ENCODE peak calls at places on chromosomes 13 and 19, in five cellular contexts. Z, K, A, Q and D are unnamed samples.

GRCh38 chr19:42113641-42114348 is 18.5 kb downstream of the POU2F2 start:
- DNase-seq in A (no peak), Q (peak; percentile 88), K (peak; percentile 97), Z (peak; percentile 92), D (peak; percentile 96)

GRCh38 chr13:109301276-109301675 is 485.1 kb downstream of the IRS2 start:
- DNase-seq in Z (no peak), K (no peak), A (no peak), Q (no peak), D (no peak)

GRCh38 chr13:47426126-47426849 is 529.4 kb upstream of the HTR2A start:
- DNase-seq in Z (peak; percentile 57), K (peak; percentile 88), A (no peak), Q (no peak), D (peak; percentile 24)

GRCh38 chr13:19665427-19665859 is 32.0 kb downstream of the MPHOSPH8 start:
- DNase-seq in Q (no peak), A (no peak), K (no peak), Z (no peak), D (no peak)

GRCh38 chr19:5881543-5882299 is 11.4 kb upstream of the FUT5 start:
- DNase-seq in Q (no peak), K (no peak), A (no peak), Z (no peak), D (no peak)

GRCh38 chr13:80363890-80364503 is 23.1 kb upstream of the SPRY2 start:
- DNase-seq in A (peak; percentile 47), Z (peak; percentile 57), K (peak; percentile 27), Q (peak; percentile 15), D (peak; percentile 5)

GRCh38 chr19:7636691-7637373 is at the start of gene STXBP2:
- DNase-seq in K (no peak), A (peak; percentile 89), Z (peak; percentile 65), Q (peak; percentile 75), D (peak; percentile 73)

GRCh38 chr13:97249797-97250495 is 27.8 kb downstream of the MBNL2 start:
- DNase-seq in K (no peak), Q (no peak), A (no peak), Z (no peak), D (no peak)

GRCh38 chr13:104389722-104390121 is 1323.5 kb upstream of the SLC10A2 start:
- DNase-seq in Q (no peak), Z (peak; percentile 67), A (no peak), K (no peak), D (no peak)

GRCh38 chr19:48630289-48631036 is 6.7 kb downstream of the DBP start:
- DNase-seq in Z (peak; percentile 85), A (peak; percentile 80), K (no peak), Q (no peak), D (no peak)

GRCh38 chr19:50510700-50511068 is 307 bp downstream of the JOSD2 start:
- DNase-seq in Q (no peak), Z (peak; percentile 18), A (no peak), K (no peak), D (peak; percentile 11)

GRCh38 chr19:50509366-50509765 is 1.6 kb downstream of the JOSD2 start:
- DNase-seq in K (no peak), Q (no peak), Z (no peak), A (no peak), D (no peak)

GRCh38 chr19:50510121-50510670 is 795 bp downstream of the JOSD2 start:
- DNase-seq in K (no peak), Q (no peak), Z (peak; percentile 21), A (peak; percentile 35), D (no peak)

GRCh38 chr19:50512112-50512998 is 1.4 kb downstream of the ASPDH start:
- DNase-seq in Q (no peak), A (no peak), Z (no peak), K (no peak), D (no peak)

GRCh38 chr19:50511069-50511822 is at the start of gene JOSD2:
- DNase-seq in A (peak; percentile 100), Q (peak; percentile 100), K (peak; percentile 99), Z (peak; percentile 100), D (peak; percentile 99)
- TF ChIP-seq CTCF in A (no peak), Q (no peak), K (no peak), Z (no peak), D (no peak)

DNA sequence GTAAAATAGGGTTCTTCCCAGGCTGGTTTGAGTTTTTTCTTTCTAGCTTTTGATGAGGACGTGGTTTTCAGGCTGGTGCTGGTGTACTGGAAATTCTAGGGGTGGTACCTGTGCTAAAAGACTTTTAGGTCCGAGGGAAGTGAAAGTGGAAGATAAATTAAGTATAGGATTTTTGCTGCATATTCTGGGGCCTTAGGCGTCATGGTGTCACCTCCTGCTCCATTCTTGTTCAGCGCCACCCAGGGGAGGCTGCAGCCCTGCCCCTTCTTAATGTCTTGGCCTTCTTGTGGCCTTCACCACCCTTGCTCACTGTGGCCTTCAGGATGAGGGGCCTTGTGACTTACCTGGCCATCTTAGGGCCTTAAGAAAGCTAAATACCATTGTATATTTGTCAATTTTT is 12.4 kb downstream of the ZNF552 start:
- DNase-seq in Z (no peak), Q (no peak), K (no peak), A (no peak), D (no peak)
- TF ChIP-seq CTCF in Z (no peak), Q (no peak), K (no peak), A (peak; percentile 11), D (no peak)

GRCh38 chr19:13089139-13089856 is 13.4 kb downstream of the LYL1 start:
- DNase-seq in Z (no peak), K (no peak), A (peak; percentile 61), Q (peak; percentile 28), D (no peak)
- TF ChIP-seq CTCF in Z (peak; percentile 20), K (peak; percentile 53), A (peak; percentile 55), Q (no peak), D (peak; percentile 42)

DNA sequence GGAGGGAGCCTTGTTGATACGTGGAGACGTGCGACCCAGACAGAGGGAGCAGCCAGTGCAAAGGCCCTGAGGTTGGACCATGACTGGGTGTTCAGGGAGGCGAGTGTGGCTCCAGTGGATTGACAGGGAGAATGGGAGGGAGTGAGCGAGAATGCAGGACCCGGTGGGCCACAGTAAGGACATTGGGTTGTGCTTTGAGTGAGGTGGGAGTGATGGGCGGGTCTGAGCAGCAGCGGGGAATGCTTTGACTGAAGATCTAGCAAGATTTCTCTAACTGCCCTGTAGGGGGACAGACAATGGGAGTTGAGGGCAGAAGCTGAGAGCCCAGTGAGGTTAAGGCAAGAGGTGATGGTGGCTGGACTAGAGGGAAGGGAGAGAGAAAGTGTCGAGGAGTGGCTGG is 7.7 kb upstream of the NANOS2 start:
- DNase-seq in Q (peak; percentile 66), K (no peak), A (peak; percentile 66), Z (no peak), D (no peak)
- TF ChIP-seq CTCF in Q (no peak), K (peak; percentile 25), A (peak; percentile 42), Z (peak; percentile 18), D (peak; percentile 8)

DNA sequence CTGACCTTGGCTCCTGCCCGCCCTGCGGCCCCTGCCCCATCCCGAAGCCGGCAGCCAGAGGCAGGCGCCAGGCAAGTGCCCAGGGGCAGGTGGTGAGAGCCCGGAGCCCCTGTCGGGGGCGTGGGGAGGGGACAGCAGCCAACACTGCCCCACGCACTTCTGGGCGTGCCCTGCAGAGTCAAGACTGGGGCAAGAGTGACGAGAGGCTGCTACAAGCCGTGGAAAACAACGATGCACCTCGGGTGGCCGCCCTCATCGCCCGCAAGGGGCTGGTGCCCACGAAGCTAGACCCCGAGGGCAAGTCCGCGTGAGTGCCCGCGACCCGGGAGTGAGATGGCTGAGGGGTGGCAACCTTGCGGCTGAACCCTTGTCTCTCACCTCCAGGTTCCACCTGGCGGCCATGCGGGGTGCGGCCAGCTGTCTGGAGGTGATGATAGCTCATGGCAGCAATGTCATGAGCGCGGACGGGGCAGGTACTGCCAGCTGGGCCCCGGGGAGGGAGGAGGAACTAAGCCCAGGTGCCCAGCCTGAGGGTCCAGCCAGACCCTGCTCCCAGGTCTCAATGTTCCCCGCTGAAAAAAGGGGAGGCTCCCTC is 17.3 kb downstream of the ANKRD24 start:
- DNase-seq in Q (peak; percentile 51), Z (no peak), K (no peak), A (peak; percentile 37), D (no peak)
- TF ChIP-seq CTCF in Q (peak; percentile 35), Z (no peak), K (no peak), A (peak; percentile 37), D (peak; percentile 38)

GRCh38 chr13:23375007-23375971 is 58.2 kb downstream of the SACS start:
- DNase-seq in K (peak; percentile 95), Q (peak; percentile 91), Z (peak; percentile 98), A (peak; percentile 97), D (peak; percentile 87)
- TF ChIP-seq CTCF in K (peak; percentile 1), Q (no peak), Z (no peak), A (peak; percentile 27), D (no peak)

DNA sequence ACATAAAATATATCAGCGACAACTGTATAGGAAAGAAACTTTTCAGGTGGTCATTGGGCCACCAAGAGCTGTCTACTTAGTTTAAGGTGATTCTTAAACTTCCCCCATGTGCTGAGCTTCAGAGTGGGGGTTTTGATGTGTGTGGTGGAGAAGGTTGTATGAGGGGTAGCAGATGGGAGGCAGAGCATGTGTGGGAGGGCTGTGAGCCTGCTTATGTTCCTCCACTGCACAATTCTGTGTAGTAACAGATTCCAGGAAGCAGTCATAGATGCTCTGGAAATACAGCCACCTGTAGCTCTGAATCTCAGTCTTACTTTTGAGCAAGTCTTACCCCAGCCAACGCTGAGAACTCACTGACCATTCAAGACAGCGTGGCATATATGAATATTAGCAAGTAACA is 95.3 kb upstream of the SPATA13 start:
- DNase-seq in K (no peak), Z (no peak), Q (no peak), A (no peak), D (no peak)
- TF ChIP-seq CTCF in K (no peak), Z (no peak), Q (no peak), A (no peak), D (no peak)

GRCh38 chr13:30307194-30307965 is at the start of gene KATNAL1:
- DNase-seq in Z (peak; percentile 78), K (peak; percentile 64), Q (peak; percentile 72), A (peak; percentile 90), D (no peak)
- TF ChIP-seq CTCF in Z (no peak), K (no peak), Q (no peak), A (no peak), D (no peak)